ENCODE peak calls at places on chromosome 11, in eight cellular contexts. G, J, D, U, M, V, Z and F are unnamed samples.

GRCh38 chr11:47326198-47326597 is 26.3 kb downstream of the MYBPC3 start:
- DNase-seq in J (no peak), M (no peak), G (no peak), D (no peak), U (no peak), V (no peak), Z (no peak), F (no peak)

GRCh38 chr11:63547076-63547475 is 10.5 kb downstream of the PLAAT4 start:
- DNase-seq in D (no peak), M (no peak), J (no peak), V (no peak), G (no peak), U (no peak), Z (no peak), F (no peak)

GRCh38 chr11:16945671-16946469 is 68.3 kb downstream of the PLEKHA7 start:
- DNase-seq in D (no peak), V (no peak), Z (peak), U (no peak), G (peak), J (peak), M (peak), F (peak)

GRCh38 chr11:129148487-129148886 is 43.6 kb downstream of the ARHGAP32 start:
- DNase-seq in V (no peak), Z (no peak), U (no peak), D (no peak), M (no peak), G (no peak), J (no peak), F (no peak)

GRCh38 chr11:72204865-72205264 is 11.7 kb upstream of the FOLR2 start:
- DNase-seq in D (no peak), U (no peak), G (no peak), M (no peak), Z (no peak), V (no peak), J (no peak), F (no peak)

GRCh38 chr11:102620858-102621561 is 4.1 kb downstream of the MMP20 start:
- DNase-seq in V (no peak), U (no peak), J (peak), D (peak), Z (no peak), G (no peak), M (no peak), F (no peak)

GRCh38 chr11:107988397-107989158 is 20.1 kb upstream of the CUL5 start:
- DNase-seq in D (no peak), V (no peak), Z (no peak), U (no peak), J (no peak), G (no peak), M (no peak), F (no peak)

GRCh38 chr11:131694526-131695424 is 324.4 kb downstream of the NTM start:
- DNase-seq in J (peak), M (peak), Z (peak), V (no peak), G (peak), U (peak), D (peak), F (peak)

GRCh38 chr11:133946541-133947297 is 10.0 kb downstream of the IGSF9B start:
- DNase-seq in V (no peak), M (no peak), G (peak), J (no peak), Z (no peak), D (no peak), U (no peak), F (no peak)